ENCODE peak calls at places on chromosome 9, in six cellular contexts. I, J, E, U, D and B are unnamed samples.

GRCh38 chr9:115114541-115114940 is 3.4 kb downstream of the TNC start:
- DNase-seq in I (no peak), J (no peak), E (peak; percentile 52), U (no peak), D (no peak), B (no peak)

GRCh38 chr9:107051392-107051791 is 188.4 kb downstream of the ZNF462 start:
- DNase-seq in I (no peak), J (no peak), E (peak; percentile 5), U (no peak), D (no peak), B (no peak)

GRCh38 chr9:90095682-90096081 is 490.9 kb downstream of the GADD45G start:
- DNase-seq in I (no peak), J (no peak), E (no peak), U (no peak), D (no peak), B (peak; percentile 23)

GRCh38 chr9:137161558-137162483 is 8.0 kb downstream of the LRRC26 start:
- DNase-seq in I (peak; percentile 21), J (no peak), E (no peak), U (no peak), D (no peak), B (no peak)

GRCh38 chr9:76667521-76667957 is 96.7 kb upstream of the PCA3 start:
- DNase-seq in I (no peak), J (peak; percentile 44), E (peak; percentile 82), U (no peak), D (no peak), B (no peak)

GRCh38 chr9:37364751-37365360 is 57.6 kb upstream of the GRHPR start:
- DNase-seq in I (peak; percentile 32), J (no peak), E (no peak), U (peak; percentile 18), D (no peak), B (peak; percentile 18)

GRCh38 chr9:74503219-74503618 is 6.1 kb downstream of the RORB start:
- DNase-seq in I (no peak), J (no peak), E (peak; percentile 17), U (no peak), D (no peak), B (no peak)

GRCh38 chr9:119736478-119737454 is 367.5 kb upstream of the BRINP1 start:
- DNase-seq in I (no peak), J (no peak), E (no peak), U (no peak), D (no peak), B (peak; percentile 8)

GRCh38 chr9:77663754-77664153 is 15.6 kb upstream of the GNA14 start:
- DNase-seq in I (no peak), J (no peak), E (peak; percentile 52), U (no peak), D (peak; percentile 81), B (peak; percentile 54)

GRCh38 chr9:84811072-84811725 is 141.7 kb downstream of the NTRK2 start:
- DNase-seq in I (no peak), J (no peak), E (no peak), U (no peak), D (no peak), B (no peak)

GRCh38 chr9:117987945-117988344 is 283.7 kb downstream of the TLR4 start:
- DNase-seq in I (no peak), J (no peak), E (no peak), U (no peak), D (no peak), B (no peak)

DNA sequence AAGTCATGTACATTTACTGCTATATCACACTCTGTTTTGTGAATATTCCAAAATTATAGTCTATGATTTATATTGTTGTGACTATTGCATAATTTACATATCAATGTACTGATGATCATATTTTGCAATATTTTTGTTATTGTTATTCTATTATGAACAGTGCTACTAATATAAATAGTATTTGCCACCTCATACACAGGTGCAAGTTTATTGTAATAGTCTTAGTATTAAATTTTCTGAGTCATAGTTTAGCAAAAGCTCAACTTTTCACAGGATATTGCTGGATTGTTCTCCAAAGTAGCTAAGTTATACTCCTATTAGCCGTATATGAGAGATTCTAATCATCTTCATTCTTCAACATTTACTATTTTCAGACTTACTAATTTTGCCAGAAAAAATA is 124.7 kb downstream of the TMC1 start:
- DNase-seq in I (no peak), J (no peak), E (no peak), U (no peak), D (no peak), B (no peak)
- H3K27me3 ChIP-seq in I (no peaks in the 10 kb centered on the region), J (peaks cover 5% of the 10 kb centered on the region), E (no peaks in the 10 kb centered on the region), U (no peaks in the 10 kb centered on the region), D (no peaks in the 10 kb centered on the region), B (no peaks in the 10 kb centered on the region)

GRCh38 chr9:131673068-131673467 is 66.8 kb downstream of the RAPGEF1 start:
- DNase-seq in I (no peak), J (no peak), E (no peak), U (no peak), D (no peak), B (no peak)

GRCh38 chr9:131675437-131676022 is 64.3 kb downstream of the RAPGEF1 start:
- DNase-seq in I (no peak), J (no peak), E (no peak), U (no peak), D (no peak), B (no peak)

GRCh38 chr9:131674425-131675421 is 65.2 kb downstream of the RAPGEF1 start:
- DNase-seq in I (no peak), J (no peak), E (no peak), U (no peak), D (no peak), B (no peak)

GRCh38 chr9:131672451-131672850 is 67.4 kb downstream of the RAPGEF1 start:
- DNase-seq in I (peak; percentile 86), J (no peak), E (no peak), U (no peak), D (no peak), B (no peak)

GRCh38 chr9:131673531-131673930 is 66.3 kb downstream of the RAPGEF1 start:
- DNase-seq in I (no peak), J (no peak), E (no peak), U (no peak), D (no peak), B (no peak)
- H3K4me1 ChIP-seq in I (peaks cover 40% of the 10 kb centered on the region), J (peaks cover 57% of the 10 kb centered on the region), E (peaks cover 41% of the 10 kb centered on the region), U (peaks cover 75% of the 10 kb centered on the region), D (peaks cover 9% of the 10 kb centered on the region), B (peaks cover 51% of the 10 kb centered on the region)

DNA sequence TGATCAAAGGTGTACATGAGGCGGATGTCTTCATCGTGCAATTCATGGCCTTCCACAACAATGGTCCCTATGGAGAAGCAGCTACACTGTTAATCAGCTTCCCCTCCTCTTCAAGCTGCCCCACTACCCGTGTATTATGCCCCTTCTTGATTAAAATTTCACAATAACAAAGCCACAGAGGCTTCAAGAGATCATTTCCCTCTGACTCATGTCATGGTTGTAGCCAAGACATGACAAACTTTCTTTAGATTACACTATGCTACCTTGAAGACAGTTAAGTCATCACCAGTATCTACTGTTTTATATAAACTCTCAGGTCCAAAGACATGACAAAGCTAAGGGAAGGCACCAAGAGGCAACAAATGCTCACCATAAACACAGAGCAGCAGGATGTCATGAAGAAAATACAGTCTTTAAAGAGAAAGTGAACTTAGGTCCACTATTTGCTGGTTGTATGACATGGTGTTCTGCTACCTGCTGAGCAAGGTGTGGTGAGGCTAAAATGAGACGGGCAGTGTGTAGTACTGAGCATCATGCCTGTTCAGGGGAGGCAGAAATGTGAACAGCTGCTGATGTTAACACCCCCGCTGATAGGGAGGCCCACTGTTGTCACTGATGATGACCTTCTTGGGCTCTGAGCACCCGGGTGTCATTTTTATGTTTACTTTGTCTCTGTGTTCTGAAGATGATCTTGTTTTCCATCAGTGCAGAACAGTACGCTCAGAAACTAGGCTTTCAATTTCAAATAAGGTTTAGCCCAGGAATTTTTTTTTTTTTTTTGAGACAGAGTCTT is 48.3 kb downstream of the IARS1 start:
- DNase-seq in I (no peak), J (peak; percentile 74), E (peak; percentile 87), U (no peak), D (no peak), B (no peak)
- H3K36me3 ChIP-seq in I (peaks cover 35% of the 10 kb centered on the region), J (peaks cover 94% of the 10 kb centered on the region), E (peaks cover 20% of the 10 kb centered on the region), U (peaks cover 98% of the 10 kb centered on the region), D (peaks cover 44% of the 10 kb centered on the region), B (peaks cover 69% of the 10 kb centered on the region)

GRCh38 chr9:132793606-132794580 is 84.2 kb downstream of the AK8 start:
- DNase-seq in I (peak; percentile 32), J (no peak), E (no peak), U (no peak), D (no peak), B (no peak)
- H3K27me3 ChIP-seq in I (peaks cover 5% of the 10 kb centered on the region), J (peaks cover 27% of the 10 kb centered on the region), E (peaks cover 9% of the 10 kb centered on the region), U (no peaks in the 10 kb centered on the region), D (no peaks in the 10 kb centered on the region), B (peaks cover 5% of the 10 kb centered on the region)

DNA sequence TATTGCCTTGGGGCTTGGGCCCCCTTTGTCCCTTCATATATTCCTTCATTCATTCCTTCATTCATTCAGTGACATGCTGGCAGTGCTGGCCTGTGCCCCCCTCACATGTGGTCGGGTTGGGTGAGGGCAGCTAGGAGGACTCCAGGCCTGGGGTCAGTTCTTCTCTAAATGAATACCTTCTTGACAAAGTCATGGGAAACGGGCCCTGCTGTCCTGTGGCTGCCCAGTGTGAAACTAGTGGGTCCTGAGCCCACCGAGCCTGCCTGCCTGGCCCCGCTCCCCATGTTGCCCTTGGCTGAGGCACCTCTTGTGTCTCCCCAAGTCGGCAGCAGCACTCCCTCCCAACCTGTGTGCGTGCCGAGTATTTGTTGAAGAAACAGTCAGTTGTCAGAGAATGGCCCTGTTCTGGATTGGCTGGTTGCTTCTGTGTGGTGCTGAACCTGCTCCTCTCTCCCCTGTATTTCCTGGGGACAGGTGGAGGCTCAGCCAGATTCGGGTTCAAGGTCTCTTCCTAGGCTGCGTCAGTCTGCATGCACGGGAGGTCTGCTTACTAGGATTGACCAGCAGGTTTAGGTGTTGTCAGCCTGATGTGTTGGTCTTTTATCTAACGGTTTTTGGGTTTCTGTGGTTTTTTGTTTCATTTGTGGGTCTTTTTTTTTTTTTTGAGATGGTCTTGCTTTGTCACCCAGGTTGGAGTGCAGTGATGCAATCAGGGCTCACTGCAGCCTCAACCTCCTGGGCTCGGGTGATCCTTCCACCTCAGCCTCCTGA is 3.0 kb upstream of the CEL start:
- DNase-seq in I (no peak), J (no peak), E (no peak), U (peak; percentile 9), D (no peak), B (no peak)
- H3K4me1 ChIP-seq in I (peaks cover 12% of the 10 kb centered on the region), J (peaks cover 8% of the 10 kb centered on the region), E (no peaks in the 10 kb centered on the region), U (peaks cover 5% of the 10 kb centered on the region), D (no peaks in the 10 kb centered on the region), B (no peaks in the 10 kb centered on the region)

GRCh38 chr9:12740845-12741244 is 34.0 kb upstream of the LURAP1L start:
- DNase-seq in I (no peak), J (peak; percentile 46), E (peak; percentile 63), U (no peak), D (no peak), B (no peak)
- H3K36me3 ChIP-seq in I (no peaks in the 10 kb centered on the region), J (no peaks in the 10 kb centered on the region), E (no peaks in the 10 kb centered on the region), U (no peaks in the 10 kb centered on the region), D (no peaks in the 10 kb centered on the region), B (no peaks in the 10 kb centered on the region)

DNA sequence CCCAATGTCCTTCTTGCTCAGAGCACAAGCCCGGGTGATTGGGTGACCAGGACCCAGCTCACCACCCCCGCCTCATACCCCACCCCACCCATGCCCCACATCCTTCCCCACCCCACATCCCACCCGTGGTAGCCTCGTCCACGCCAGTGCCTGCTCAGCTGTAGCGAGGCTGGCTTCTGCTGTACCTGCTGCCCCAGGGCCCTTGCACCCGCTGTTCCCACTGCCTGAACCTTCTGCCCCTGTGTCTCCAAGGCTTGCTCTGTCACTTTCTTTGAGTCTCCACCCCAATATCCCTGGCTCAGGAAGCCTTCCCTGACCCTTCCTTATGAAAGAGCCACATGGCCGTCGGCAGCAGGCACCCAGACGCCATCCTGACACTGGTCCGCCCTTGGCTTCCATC is 3.1 kb upstream of the NACC2 start:
- DNase-seq in I (no peak), J (no peak), E (no peak), U (no peak), D (no peak), B (no peak)
- H3K27me3 ChIP-seq in I (peaks cover 2% of the 10 kb centered on the region), J (peaks cover 5% of the 10 kb centered on the region), E (no peaks in the 10 kb centered on the region), U (no peaks in the 10 kb centered on the region), D (no peaks in the 10 kb centered on the region), B (peaks cover 18% of the 10 kb centered on the region)